ENCODE peak calls at places on chromosome 16, in eight cellular contexts. L is spleen; J is ascending aorta; I is left ventricle myocardium inferior; R is CD8-positive, alpha-beta T cell; C is MM.1S; M is GM12878; B is tibial artery. T is an unnamed sample.

GRCh38 chr16:21619765-21620462 is 20.5 kb downstream of the METTL9 start:
- DNase-seq in L (no peak), J (no peak), I (no peak), R (no peak), C (no peak), M (no peak), B (no peak), T (no peak)

GRCh38 chr16:23557779-23558330 is 328 bp downstream of the UBFD1 start:
- DNase-seq in L (no peak), J (no peak), I (no peak), R (peak), C (peak), M (no peak), B (peak), T (peak)

GRCh38 chr16:65767125-65767524 is 599.4 kb upstream of the CDH5 start:
- DNase-seq in L (no peak), J (no peak), I (no peak), R (no peak), C (no peak), M (no peak), B (no peak), T (no peak)

GRCh38 chr16:50635505-50636392 is 45.4 kb downstream of the SNX20 start:
- DNase-seq in L (no peak), J (no peak), I (no peak), R (no peak), C (no peak), M (no peak), B (no peak), T (no peak)

GRCh38 chr16:20726661-20727060 is 15.0 kb downstream of the THUMPD1 start:
- DNase-seq in L (no peak), J (no peak), I (no peak), R (no peak), C (no peak), M (no peak), B (no peak), T (no peak)

GRCh38 chr16:46629331-46629843 is 8.2 kb upstream of the SHCBP1 start:
- DNase-seq in L (no peak), J (no peak), I (no peak), R (no peak), C (peak), M (no peak), B (no peak), T (no peak)

GRCh38 chr16:9778879-9779278 is 403.3 kb downstream of the GRIN2A start:
- DNase-seq in L (no peak), J (no peak), I (no peak), R (no peak), C (no peak), M (no peak), B (no peak), T (no peak)

GRCh38 chr16:1212616-1213194 is 12.4 kb downstream of the TPSG1 start:
- DNase-seq in L (no peak), J (no peak), I (no peak), R (no peak), C (no peak), M (no peak), B (no peak), T (no peak)

GRCh38 chr16:9138731-9139501 is 47.5 kb downstream of the HAPSTR1 start:
- DNase-seq in L (peak), J (peak), I (peak), R (peak), C (peak), M (no peak), B (peak), T (peak)

DNA sequence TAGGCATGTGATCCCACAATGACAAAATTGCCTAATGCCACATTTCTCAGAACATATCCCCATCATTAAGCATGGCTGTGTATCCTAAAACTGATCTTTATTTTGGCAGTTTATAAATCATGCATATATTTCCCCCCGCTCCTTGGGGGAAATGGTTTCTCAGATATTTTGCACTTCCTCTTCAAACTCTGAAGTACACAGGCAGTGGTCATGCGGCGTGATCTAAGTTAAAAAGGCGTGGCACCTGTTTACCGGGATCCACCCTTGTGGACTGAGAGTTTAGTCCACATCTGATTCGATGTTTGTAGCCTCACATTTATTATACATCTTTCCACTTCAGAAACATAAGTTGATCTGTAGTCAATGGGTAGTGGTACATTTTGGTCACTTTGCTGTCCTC is 51.4 kb downstream of the USP10 start:
- DNase-seq in L (no peak), J (no peak), I (no peak), R (no peak), C (no peak), M (no peak), B (no peak), T (no peak)
- H3K4me3 ChIP-seq in L (no peak), J (no peak), I (no peak), R (no peak), C (no peak), M (peak), B (no peak), T (no peak)

GRCh38 chr16:25031441-25032307 is 16.5 kb upstream of the ARHGAP17 start:
- DNase-seq in L (peak), J (peak), I (peak), R (peak), C (peak), M (peak), B (peak), T (peak)
- H3K27ac ChIP-seq in L (peak), J (peak), I (peak), R (peak), C (no peak), M (peak), B (peak), T (peak)

GRCh38 chr16:57395026-57395425 is 9.5 kb upstream of the CCL17 start:
- DNase-seq in L (no peak), J (no peak), I (no peak), R (no peak), C (no peak), M (no peak), B (no peak), T (no peak)

GRCh38 chr16:57391708-57392107 is 12.9 kb upstream of the CCL17 start:
- DNase-seq in L (no peak), J (no peak), I (no peak), R (no peak), C (no peak), M (no peak), B (no peak), T (no peak)

GRCh38 chr16:57392694-57393093 is 11.9 kb upstream of the CCL17 start:
- DNase-seq in L (peak), J (no peak), I (no peak), R (no peak), C (no peak), M (no peak), B (no peak), T (no peak)

GRCh38 chr16:57391308-57391699 is 13.3 kb upstream of the CCL17 start:
- DNase-seq in L (no peak), J (no peak), I (no peak), R (no peak), C (no peak), M (no peak), B (no peak), T (no peak)

DNA sequence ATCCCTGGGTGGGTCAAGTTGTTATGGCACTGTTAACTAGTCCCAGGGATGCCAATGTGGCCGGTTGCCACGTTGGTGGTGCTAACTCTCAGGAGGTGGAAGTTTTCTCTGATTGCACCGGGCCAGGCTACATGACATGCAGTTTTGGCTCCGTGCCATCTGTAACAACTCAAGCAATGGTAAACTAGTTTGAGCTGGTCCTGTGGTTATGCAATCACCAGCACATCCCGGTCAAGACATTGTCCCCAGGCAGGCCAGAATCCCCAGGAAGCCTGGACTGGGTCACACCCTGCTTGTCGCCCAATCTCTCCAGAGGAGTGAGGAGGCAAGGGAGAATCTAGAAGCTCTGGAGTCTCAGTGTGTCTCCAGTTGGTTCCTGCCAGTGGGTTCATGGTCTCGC is 10.1 kb upstream of the CCL17 start:
- DNase-seq in L (no peak), J (no peak), I (no peak), R (no peak), C (no peak), M (no peak), B (no peak), T (peak)
- H3K4me3 ChIP-seq in L (no peak), J (no peak), I (no peak), R (no peak), C (no peak), M (no peak), B (no peak), T (no peak)

DNA sequence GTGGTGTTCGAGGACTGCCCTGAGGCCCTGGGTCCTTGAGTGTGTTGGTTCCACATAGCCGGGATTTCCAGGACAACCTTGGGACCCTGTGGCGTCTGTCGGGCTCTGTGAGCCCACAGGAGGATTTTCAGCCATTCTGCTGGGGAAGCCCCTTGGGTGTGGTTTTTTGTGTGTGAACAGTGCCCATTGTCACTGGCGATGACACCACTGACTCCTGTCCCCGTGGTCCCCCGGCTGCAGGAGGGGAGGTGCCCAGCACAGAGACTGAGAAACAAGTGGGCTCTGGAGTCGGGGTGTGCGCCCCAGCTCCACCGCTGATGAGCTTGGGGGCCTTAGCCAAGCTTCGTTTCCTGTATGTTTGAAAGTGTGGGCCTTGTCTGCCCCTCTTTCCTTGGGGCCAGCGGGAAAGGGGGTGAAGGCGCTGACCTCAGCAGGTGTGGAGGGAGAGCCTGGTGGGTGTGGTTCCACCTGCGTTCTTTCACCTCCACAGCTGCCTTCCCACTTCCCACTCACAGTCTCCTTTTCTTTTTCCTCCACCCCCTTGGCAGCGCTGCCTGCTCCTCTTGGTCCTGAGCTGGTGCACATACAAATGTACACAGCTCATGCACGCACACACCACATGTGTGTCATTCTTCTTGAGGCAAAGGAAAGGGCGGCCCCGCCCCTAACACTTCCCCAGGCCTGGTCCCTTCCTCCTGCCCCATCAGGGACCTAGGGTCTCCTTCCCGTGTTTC is 16.1 kb downstream of the MGRN1 start:
- DNase-seq in L (no peak), J (no peak), I (no peak), R (no peak), C (no peak), M (no peak), B (no peak), T (no peak)
- H3K27ac ChIP-seq in L (peak), J (no peak), I (no peak), R (no peak), C (no peak), M (no peak), B (no peak), T (no peak)

GRCh38 chr16:89200850-89201466 is 621 bp upstream of the SLC22A31 start:
- DNase-seq in L (peak), J (no peak), I (no peak), R (no peak), C (no peak), M (no peak), B (no peak), T (no peak)
- H3K4me3 ChIP-seq in L (peak), J (peak), I (peak), R (no peak), C (no peak), M (no peak), B (peak), T (no peak)

DNA sequence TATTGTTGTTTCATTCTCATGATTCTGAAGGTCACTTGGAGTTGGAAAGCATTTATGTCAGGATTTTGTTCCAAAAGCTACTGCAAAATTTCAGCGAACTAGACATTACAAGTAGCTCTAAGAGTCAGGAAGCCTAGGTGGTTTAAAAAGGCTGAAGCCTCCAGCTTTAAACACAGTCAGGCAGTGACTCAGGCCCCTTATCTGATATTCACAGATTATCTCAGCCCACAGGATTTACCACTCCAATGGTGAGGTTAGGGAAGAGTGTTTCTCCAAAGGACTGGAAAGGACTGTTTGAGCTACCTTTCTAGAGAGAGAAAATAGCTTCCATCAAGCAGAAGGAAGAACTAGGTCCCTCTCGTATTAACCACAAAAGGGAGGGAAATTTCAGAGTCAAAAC is 624.4 kb upstream of the C16orf82 start:
- DNase-seq in L (no peak), J (no peak), I (no peak), R (no peak), C (no peak), M (no peak), B (no peak), T (no peak)
- H3K27ac ChIP-seq in L (no peak), J (no peak), I (peak), R (no peak), C (no peak), M (no peak), B (no peak), T (peak)

DNA sequence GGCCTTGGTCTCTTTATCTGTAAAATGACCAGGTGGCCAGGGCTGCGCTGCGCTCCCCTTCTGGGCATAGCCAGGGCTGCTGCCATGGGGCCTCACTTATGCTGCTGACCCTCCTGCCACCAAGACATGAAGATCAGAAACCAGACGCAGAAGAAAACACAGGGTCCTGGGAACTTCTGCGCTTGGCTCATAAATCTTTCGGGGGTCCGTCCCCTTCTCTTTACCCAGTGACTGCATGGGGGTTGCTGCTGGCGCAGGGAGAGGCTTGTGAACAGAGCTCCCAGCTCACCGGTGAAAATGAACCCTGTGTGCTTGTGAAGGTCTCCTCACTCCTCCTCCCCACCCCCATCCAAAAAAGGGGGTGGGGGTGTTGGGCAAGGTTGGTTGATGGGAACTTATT is 5.7 kb upstream of the FOXL1 start:
- DNase-seq in L (no peak), J (no peak), I (no peak), R (no peak), C (no peak), M (no peak), B (no peak), T (no peak)
- H3K4me3 ChIP-seq in L (no peak), J (peak), I (peak), R (no peak), C (no peak), M (no peak), B (peak), T (no peak)

GRCh38 chr16:87201777-87202176 is 115.4 kb downstream of the C16orf95 start:
- DNase-seq in L (no peak), J (no peak), I (no peak), R (no peak), C (no peak), M (no peak), B (no peak), T (no peak)
- H3K27ac ChIP-seq in L (no peak), J (peak), I (peak), R (no peak), C (no peak), M (no peak), B (peak), T (no peak)

GRCh38 chr16:85367485-85367884 is 245.6 kb upstream of the GSE1 start:
- DNase-seq in L (no peak), J (no peak), I (no peak), R (no peak), C (no peak), M (no peak), B (no peak), T (no peak)
- H3K4me3 ChIP-seq in L (no peak), J (no peak), I (no peak), R (no peak), C (no peak), M (no peak), B (no peak), T (no peak)

DNA sequence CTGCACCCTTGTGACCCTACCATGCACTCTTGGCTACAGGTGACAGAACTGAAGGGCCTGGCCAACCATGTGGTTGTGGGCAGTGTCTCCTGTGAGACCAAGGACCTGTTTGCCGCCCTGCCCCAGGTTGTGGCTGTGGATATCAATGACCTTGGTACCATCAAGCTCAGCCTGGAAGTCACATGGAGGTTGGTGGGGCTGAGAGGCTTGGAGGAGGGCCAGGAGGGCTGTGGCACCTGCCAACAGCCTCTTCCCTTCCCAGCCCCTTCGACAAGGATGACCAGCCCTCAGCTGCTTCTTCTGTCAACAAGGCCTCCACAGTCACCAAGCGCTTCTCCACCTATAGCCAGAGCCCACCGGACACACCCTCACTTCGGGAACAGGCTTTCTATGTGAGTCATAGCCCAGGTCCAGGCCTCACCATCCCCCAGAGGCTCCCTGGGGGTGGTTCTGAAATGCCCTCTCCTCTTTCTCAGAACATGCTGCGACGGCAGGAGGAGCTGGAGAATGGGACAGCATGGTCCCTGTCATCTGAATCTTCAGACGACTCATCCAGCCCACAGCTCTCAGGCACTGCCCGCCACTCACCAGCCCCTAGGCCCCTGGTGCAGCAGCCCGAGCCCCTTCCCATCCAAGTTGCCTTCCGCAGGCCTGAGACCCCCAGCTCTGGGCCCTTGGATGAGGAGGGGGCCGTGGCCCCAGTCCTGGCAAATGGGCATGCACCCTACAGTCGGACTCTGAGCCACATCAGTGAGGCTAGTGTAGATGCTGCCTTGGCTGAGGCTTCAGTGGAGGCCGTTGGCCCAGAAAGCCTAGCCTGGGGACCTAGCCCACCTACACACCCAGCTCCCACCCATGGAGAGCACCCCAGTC is 13.0 kb downstream of the RIPOR1 start:
- DNase-seq in L (no peak), J (no peak), I (peak), R (no peak), C (no peak), M (no peak), B (no peak), T (peak)
- H3K27ac ChIP-seq in L (peak), J (no peak), I (peak), R (no peak), C (no peak), M (no peak), B (no peak), T (no peak)

T was measured in heart left ventricle.